ENCODE peak calls at places on chromosomes 4 and X, in five cellular contexts. One of them, this sample, is unnamed.
A peak's percentile ranks its signal among the peaks of the same experiment; 100 is the strongest.

GRCh38 chr4:31045151-31045550 is 325.0 kb downstream of the PCDH7 start:
- DNase-seq in fibroblast of lung: no peak
- DNase-seq in mammary epithelial cell: no peak
- DNase-seq in HCT116: no peak
- DNase-seq in kidney: no peak
- DNase-seq in this sample: no peak

GRCh38 chr4:100189820-100190642 is at the start of gene DDIT4L:
- DNase-seq in HCT116: peak; percentile 15
- DNase-seq in fibroblast of lung: peak; percentile 34
- DNase-seq in kidney: peak; percentile 79
- DNase-seq in mammary epithelial cell: peak; percentile 6
- DNase-seq in this sample: no peak

GRCh38 chrX:46311581-46312120 is 233.6 kb downstream of the ZNF674 start:
- DNase-seq in HCT116: no peak
- DNase-seq in fibroblast of lung: no peak
- DNase-seq in kidney: no peak
- DNase-seq in mammary epithelial cell: no peak
- DNase-seq in this sample: no peak

GRCh38 chrX:36908801-36909403 is 99.3 kb upstream of the FAM47C start:
- DNase-seq in fibroblast of lung: peak; percentile 42
- DNase-seq in mammary epithelial cell: peak; percentile 32
- DNase-seq in HCT116: peak; percentile 4
- DNase-seq in kidney: no peak
- DNase-seq in this sample: no peak

GRCh38 chr4:111943796-111944203 is 201.5 kb upstream of the FAM241A start:
- DNase-seq in HCT116: peak; percentile 66
- DNase-seq in kidney: peak; percentile 41
- DNase-seq in mammary epithelial cell: peak; percentile 46
- DNase-seq in fibroblast of lung: peak; percentile 40
- DNase-seq in this sample: no peak

GRCh38 chr4:183455431-183456145 is 11.2 kb downstream of the CDKN2AIP start:
- DNase-seq in kidney: no peak
- DNase-seq in fibroblast of lung: no peak
- DNase-seq in mammary epithelial cell: no peak
- DNase-seq in HCT116: no peak
- DNase-seq in this sample: no peak

GRCh38 chrX:77622672-77623071 is 163.3 kb downstream of the ATRX start:
- DNase-seq in HCT116: no peak
- DNase-seq in fibroblast of lung: no peak
- DNase-seq in kidney: no peak
- DNase-seq in mammary epithelial cell: no peak
- DNase-seq in this sample: no peak

GRCh38 chrX:56025872-56026571 is 206.1 kb upstream of the KLF8 start:
- DNase-seq in fibroblast of lung: no peak
- DNase-seq in HCT116: no peak
- DNase-seq in mammary epithelial cell: no peak
- DNase-seq in kidney: no peak
- DNase-seq in this sample: no peak

GRCh38 chrX:15567886-15568616 is 32.7 kb downstream of the ACE2 start:
- DNase-seq in HCT116: no peak
- DNase-seq in fibroblast of lung: peak; percentile 9
- DNase-seq in kidney: no peak
- DNase-seq in mammary epithelial cell: peak; percentile 18
- DNase-seq in this sample: no peak

GRCh38 chr4:54929459-54929858 is 195.9 kb downstream of the KDR start:
- DNase-seq in HCT116: no peak
- DNase-seq in mammary epithelial cell: no peak
- DNase-seq in kidney: no peak
- DNase-seq in fibroblast of lung: no peak
- DNase-seq in this sample: no peak

GRCh38 chrX:14497184-14497666 is 32.1 kb upstream of the GLRA2 start:
- DNase-seq in mammary epithelial cell: no peak
- DNase-seq in kidney: no peak
- DNase-seq in fibroblast of lung: peak; percentile 48
- DNase-seq in HCT116: no peak
- DNase-seq in this sample: no peak

GRCh38 chrX:146907391-146908240 is 93.1 kb upstream of the CXorf51A start:
- DNase-seq in kidney: no peak
- DNase-seq in HCT116: no peak
- DNase-seq in fibroblast of lung: no peak
- DNase-seq in mammary epithelial cell: no peak
- DNase-seq in this sample: no peak

GRCh38 chr4:176883681-176884418 is 91.1 kb upstream of the VEGFC start:
- DNase-seq in fibroblast of lung: peak; percentile 59
- DNase-seq in kidney: no peak
- DNase-seq in HCT116: no peak
- DNase-seq in mammary epithelial cell: peak; percentile 43
- DNase-seq in this sample: no peak

GRCh38 chr4:183504930-183505555 is at the start of gene ING2:
- DNase-seq in mammary epithelial cell: peak; percentile 49
- DNase-seq in HCT116: peak; percentile 21
- DNase-seq in fibroblast of lung: no peak
- DNase-seq in kidney: peak; percentile 88
- DNase-seq in this sample: no peak

GRCh38 chr4:87465739-87466366 is 43.5 kb downstream of the NUDT9 start:
- DNase-seq in kidney: no peak
- DNase-seq in HCT116: peak; percentile 38
- DNase-seq in fibroblast of lung: peak; percentile 79
- DNase-seq in mammary epithelial cell: peak; percentile 17
- DNase-seq in this sample: no peak

GRCh38 chrX:153755136-153755535 is 8.9 kb upstream of the PLXNB3 start:
- DNase-seq in HCT116: no peak
- DNase-seq in kidney: no peak
- DNase-seq in fibroblast of lung: no peak
- DNase-seq in mammary epithelial cell: no peak
- DNase-seq in this sample: no peak

GRCh38 chr4:145815626-145816025 is 123.0 kb downstream of the ZNF827 start:
- DNase-seq in kidney: no peak
- DNase-seq in mammary epithelial cell: no peak
- DNase-seq in HCT116: no peak
- DNase-seq in fibroblast of lung: peak; percentile 58
- DNase-seq in this sample: no peak

GRCh38 chrX:119272882-119273806 is 37.1 kb downstream of the PGRMC1 start:
- DNase-seq in fibroblast of lung: peak; percentile 44
- DNase-seq in mammary epithelial cell: no peak
- DNase-seq in HCT116: no peak
- DNase-seq in kidney: peak; percentile 67
- DNase-seq in this sample: no peak

GRCh38 chrX:30649859-30650258 is 3.4 kb upstream of the GK start:
- DNase-seq in mammary epithelial cell: peak; percentile 40
- DNase-seq in kidney: no peak
- DNase-seq in fibroblast of lung: peak; percentile 63
- DNase-seq in HCT116: no peak
- DNase-seq in this sample: no peak

GRCh38 chrX:16822723-16823122 is 36.5 kb downstream of the TXLNG start:
- DNase-seq in fibroblast of lung: no peak
- DNase-seq in mammary epithelial cell: peak; percentile 83
- DNase-seq in HCT116: no peak
- DNase-seq in kidney: no peak
- DNase-seq in this sample: no peak

GRCh38 chr4:4364486-4365208 is 22.3 kb upstream of the NSG1 start:
- DNase-seq in kidney: no peak
- DNase-seq in HCT116: no peak
- DNase-seq in mammary epithelial cell: no peak
- DNase-seq in fibroblast of lung: no peak
- DNase-seq in this sample: no peak

GRCh38 chr4:38489924-38490639 is 173.9 kb upstream of the KLF3 start:
- DNase-seq in kidney: no peak
- DNase-seq in fibroblast of lung: peak; percentile 25
- DNase-seq in mammary epithelial cell: peak; percentile 70
- DNase-seq in HCT116: no peak
- DNase-seq in this sample: no peak

GRCh38 chr4:22391548-22391947 is 124.3 kb downstream of the ADGRA3 start:
- DNase-seq in fibroblast of lung: peak; percentile 34
- DNase-seq in kidney: no peak
- DNase-seq in HCT116: no peak
- DNase-seq in mammary epithelial cell: no peak
- DNase-seq in this sample: no peak

GRCh38 chrX:20063716-20064351 is 52.9 kb downstream of the MAP7D2 start:
- DNase-seq in HCT116: no peak
- DNase-seq in mammary epithelial cell: peak; percentile 16
- DNase-seq in kidney: no peak
- DNase-seq in fibroblast of lung: no peak
- DNase-seq in this sample: no peak

GRCh38 chrX:137565921-137566745 is at the start of gene ZIC3:
- DNase-seq in HCT116: no peak
- DNase-seq in mammary epithelial cell: no peak
- DNase-seq in kidney: peak; percentile 77
- DNase-seq in fibroblast of lung: peak; percentile 1
- DNase-seq in this sample: no peak

GRCh38 chr4:135123632-135124031 is 922.0 kb upstream of the PABPC4L start:
- DNase-seq in HCT116: no peak
- DNase-seq in mammary epithelial cell: no peak
- DNase-seq in fibroblast of lung: peak; percentile 54
- DNase-seq in kidney: no peak
- DNase-seq in this sample: no peak

GRCh38 chrX:9682456-9682855 is 83.2 kb downstream of the GPR143 start:
- DNase-seq in mammary epithelial cell: no peak
- DNase-seq in fibroblast of lung: peak; percentile 59
- DNase-seq in HCT116: no peak
- DNase-seq in kidney: no peak
- DNase-seq in this sample: no peak

GRCh38 chr4:900073-900472 is 32.0 kb downstream of the GAK start:
- DNase-seq in HCT116: no peak
- DNase-seq in fibroblast of lung: no peak
- DNase-seq in kidney: peak; percentile 69
- DNase-seq in mammary epithelial cell: no peak
- DNase-seq in this sample: no peak

GRCh38 chr4:898123-898522 is 34.0 kb downstream of the GAK start:
- DNase-seq in kidney: peak; percentile 57
- DNase-seq in fibroblast of lung: no peak
- DNase-seq in HCT116: no peak
- DNase-seq in mammary epithelial cell: no peak
- DNase-seq in this sample: no peak

GRCh38 chr4:899556-899906 is 32.6 kb downstream of the GAK start:
- DNase-seq in fibroblast of lung: no peak
- DNase-seq in HCT116: no peak
- DNase-seq in kidney: peak; percentile 64
- DNase-seq in mammary epithelial cell: no peak
- DNase-seq in this sample: no peak

GRCh38 chr4:900721-901120 is 31.4 kb downstream of the GAK start:
- DNase-seq in mammary epithelial cell: no peak
- DNase-seq in kidney: peak; percentile 52
- DNase-seq in fibroblast of lung: no peak
- DNase-seq in HCT116: no peak
- DNase-seq in this sample: no peak

DNA sequence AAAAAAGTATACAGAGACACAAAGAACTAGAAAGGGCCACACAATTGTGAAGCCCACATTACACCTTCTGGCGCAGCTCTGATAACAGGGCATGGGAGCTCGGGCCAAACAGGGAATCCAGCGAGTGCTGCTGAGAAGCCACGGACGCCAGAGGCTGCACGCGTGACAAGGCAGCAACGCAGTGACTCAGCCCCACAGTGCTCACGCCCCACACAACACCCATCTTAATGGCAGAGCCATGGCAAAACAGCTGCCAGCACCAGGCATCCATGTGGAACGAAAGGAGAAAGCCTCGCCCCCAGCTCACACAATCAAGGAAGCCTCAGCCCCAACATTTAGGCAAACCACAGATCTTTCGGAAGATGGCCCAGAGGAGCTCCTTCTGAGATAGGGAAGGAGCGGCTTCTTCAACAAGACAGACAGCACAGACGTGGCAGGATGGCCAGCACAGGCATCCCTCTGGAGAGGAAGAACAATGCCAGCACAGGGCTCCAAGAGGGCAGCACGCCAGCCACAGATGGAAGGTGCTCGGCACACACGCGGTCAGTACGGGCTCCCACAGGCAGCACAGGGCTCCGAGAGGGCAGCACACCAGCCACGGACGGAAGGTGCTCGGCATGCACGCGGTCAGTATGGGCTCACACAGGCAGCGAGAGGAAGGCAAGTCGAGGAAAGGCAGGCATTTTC is 33.1 kb downstream of the GAK start:
- DNase-seq in fibroblast of lung: no peak
- DNase-seq in HCT116: no peak
- DNase-seq in mammary epithelial cell: no peak
- DNase-seq in kidney: peak; percentile 33
- DNase-seq in this sample: no peak
- H3K36me3 ChIP-seq in fibroblast of lung: peaks cover 19% of the 10 kb centered on the region
- H3K36me3 ChIP-seq in HCT116: peaks cover 2% of the 10 kb centered on the region
- H3K36me3 ChIP-seq in mammary epithelial cell: no peaks in the 10 kb centered on the region
- H3K36me3 ChIP-seq in kidney: peaks cover 7% of the 10 kb centered on the region
- H3K36me3 ChIP-seq in this sample: peaks cover 33% of the 10 kb centered on the region

DNA sequence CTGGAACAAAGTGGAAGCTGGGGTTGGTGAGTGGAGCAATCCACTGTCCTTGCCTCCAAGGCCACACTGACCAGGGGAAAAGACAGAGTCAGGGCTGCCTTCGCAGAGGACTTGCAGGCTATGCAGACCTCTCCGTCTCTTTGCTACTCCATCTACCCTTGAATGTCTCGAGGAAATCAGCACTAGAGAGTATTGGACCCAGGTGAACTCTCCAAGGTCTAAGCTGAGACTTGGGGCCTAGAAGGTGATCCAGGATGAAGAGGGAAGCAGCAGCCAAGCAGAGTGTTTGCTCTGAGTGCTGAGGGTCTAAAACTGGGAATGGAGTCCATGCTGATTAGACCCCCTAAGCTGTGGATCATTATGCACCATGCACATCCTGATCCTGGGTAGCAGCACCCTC is 54.5 kb downstream of the ANXA3 start:
- DNase-seq in HCT116: no peak
- DNase-seq in kidney: no peak
- DNase-seq in fibroblast of lung: no peak
- DNase-seq in mammary epithelial cell: no peak
- DNase-seq in this sample: no peak
- H3K36me3 ChIP-seq in HCT116: peaks cover 71% of the 10 kb centered on the region
- H3K36me3 ChIP-seq in kidney: no peaks in the 10 kb centered on the region
- H3K36me3 ChIP-seq in fibroblast of lung: no peaks in the 10 kb centered on the region
- H3K36me3 ChIP-seq in mammary epithelial cell: peaks cover 59% of the 10 kb centered on the region
- H3K36me3 ChIP-seq in this sample: no peaks in the 10 kb centered on the region

GRCh38 chr4:153495480-153496206 is 29.5 kb downstream of the TMEM131L start:
- DNase-seq in HCT116: no peak
- DNase-seq in kidney: no peak
- DNase-seq in fibroblast of lung: no peak
- DNase-seq in mammary epithelial cell: peak; percentile 77
- DNase-seq in this sample: no peak
- H3K36me3 ChIP-seq in HCT116: no peaks in the 10 kb centered on the region
- H3K36me3 ChIP-seq in kidney: no peaks in the 10 kb centered on the region
- H3K36me3 ChIP-seq in fibroblast of lung: no peaks in the 10 kb centered on the region
- H3K36me3 ChIP-seq in mammary epithelial cell: no peaks in the 10 kb centered on the region
- H3K36me3 ChIP-seq in this sample: no peaks in the 10 kb centered on the region

DNA sequence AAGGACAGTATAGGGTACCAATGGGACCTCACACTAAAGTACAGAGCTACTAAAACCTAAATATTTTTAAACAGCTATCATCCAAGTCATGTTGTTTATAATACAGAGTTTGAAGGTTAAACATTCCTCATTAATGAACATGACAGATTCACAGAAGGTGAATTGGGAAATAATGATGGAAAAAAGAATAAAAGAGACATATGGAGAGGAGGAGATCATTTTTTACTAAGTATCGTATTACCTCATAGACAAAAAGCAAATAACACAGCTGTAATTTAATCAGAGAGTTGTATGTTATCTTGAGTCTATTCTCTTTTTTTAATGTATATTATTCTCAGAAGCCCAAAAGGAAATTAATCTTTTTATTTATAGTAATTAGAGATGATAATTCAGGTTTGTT is 7.9 kb downstream of the PLK4 start:
- DNase-seq in mammary epithelial cell: no peak
- DNase-seq in fibroblast of lung: no peak
- DNase-seq in kidney: no peak
- DNase-seq in HCT116: no peak
- DNase-seq in this sample: no peak
- H3K36me3 ChIP-seq in mammary epithelial cell: peaks cover 60% of the 10 kb centered on the region
- H3K36me3 ChIP-seq in fibroblast of lung: peaks cover 2% of the 10 kb centered on the region
- H3K36me3 ChIP-seq in kidney: no peaks in the 10 kb centered on the region
- H3K36me3 ChIP-seq in HCT116: peaks cover 56% of the 10 kb centered on the region
- H3K36me3 ChIP-seq in this sample: no peaks in the 10 kb centered on the region

GRCh38 chr4:5823542-5824211 is 69.2 kb downstream of the CRMP1 start:
- DNase-seq in kidney: no peak
- DNase-seq in HCT116: no peak
- DNase-seq in mammary epithelial cell: no peak
- DNase-seq in fibroblast of lung: no peak
- DNase-seq in this sample: no peak
- H3K36me3 ChIP-seq in kidney: peaks cover 34% of the 10 kb centered on the region
- H3K36me3 ChIP-seq in HCT116: no peaks in the 10 kb centered on the region
- H3K36me3 ChIP-seq in mammary epithelial cell: peaks cover 8% of the 10 kb centered on the region
- H3K36me3 ChIP-seq in fibroblast of lung: peaks cover 11% of the 10 kb centered on the region
- H3K36me3 ChIP-seq in this sample: peaks cover 25% of the 10 kb centered on the region